ENCODE peak calls at places on chromosomes 13 and 19, in ten cellular contexts. M is ovary, E is IMR-90, V is uterus, T is HCT116, P is adrenal gland, J is gastrocnemius medialis, U is Peyer's patch, C is upper lobe of left lung, N is A549. L is an unnamed sample.

GRCh38 chr19:32837531-32837930 is 32.0 kb downstream of the SLC7A9 start:
- DNase-seq in M (no peak), E (no peak), V (no peak), T (no peak), P (no peak), J (no peak), U (no peak), C (no peak), N (no peak), L (no peak)

GRCh38 chr13:27258637-27259377 is 7.4 kb downstream of the RPL21 start:
- DNase-seq in M (no peak), E (no peak), V (no peak), T (no peak), P (no peak), J (no peak), U (no peak), C (no peak), N (no peak), L (no peak)

GRCh38 chr13:48507024-48507423 is 25.9 kb downstream of the RCBTB2 start:
- DNase-seq in M (no peak), E (no peak), V (no peak), T (no peak), P (no peak), J (no peak), U (no peak), C (no peak), N (no peak), L (no peak)

GRCh38 chr19:55070755-55071502 is 4.7 kb upstream of the EPS8L1 start:
- DNase-seq in M (no peak), E (peak; percentile 58), V (no peak), T (peak; percentile 89), P (no peak), J (no peak), U (peak; percentile 61), C (no peak), N (peak; percentile 81), L (peak; percentile 86)

GRCh38 chr13:45295536-45295935 is 45.4 kb downstream of the TPT1 start:
- DNase-seq in M (peak; percentile 26), E (peak; percentile 24), V (no peak), T (no peak), P (no peak), J (peak; percentile 48), U (no peak), C (no peak), N (no peak), L (no peak)

GRCh38 chr13:98157609-98158008 is 14.7 kb downstream of the FARP1 start:
- DNase-seq in M (no peak), E (no peak), V (no peak), T (no peak), P (no peak), J (no peak), U (no peak), C (no peak), N (no peak), L (no peak)

GRCh38 chr13:49020940-49021548 is 45.3 kb downstream of the FNDC3A start:
- DNase-seq in M (no peak), E (no peak), V (no peak), T (no peak), P (no peak), J (no peak), U (no peak), C (no peak), N (no peak), L (no peak)

GRCh38 chr19:677201-677600 is 1.0 kb downstream of the FSTL3 start:
- DNase-seq in M (peak; percentile 84), E (peak; percentile 79), V (peak; percentile 80), T (no peak), P (peak; percentile 88), J (no peak), U (no peak), C (peak; percentile 61), N (peak; percentile 61), L (peak; percentile 63)

GRCh38 chr13:113657851-113658741 is at the start of gene ATP4B:
- DNase-seq in M (peak; percentile 6), E (no peak), V (peak; percentile 9), T (no peak), P (no peak), J (no peak), U (peak; percentile 33), C (peak; percentile 5), N (no peak), L (peak; percentile 6)

GRCh38 chr19:47267350-47267759 is 7.3 kb upstream of the INAFM1 start:
- DNase-seq in M (no peak), E (no peak), V (no peak), T (no peak), P (no peak), J (no peak), U (no peak), C (no peak), N (no peak), L (no peak)

GRCh38 chr19:47268028-47268427 is 6.7 kb upstream of the INAFM1 start:
- DNase-seq in M (no peak), E (no peak), V (no peak), T (no peak), P (no peak), J (no peak), U (no peak), C (no peak), N (no peak), L (no peak)

GRCh38 chr19:47264629-47265028 is 8.3 kb downstream of the CCDC9 start:
- DNase-seq in M (no peak), E (no peak), V (no peak), T (no peak), P (no peak), J (no peak), U (no peak), C (no peak), N (no peak), L (no peak)

GRCh38 chr19:47269596-47269995 is 5.1 kb upstream of the INAFM1 start:
- DNase-seq in M (no peak), E (no peak), V (no peak), T (no peak), P (no peak), J (no peak), U (no peak), C (no peak), N (no peak), L (no peak)

GRCh38 chr19:47266401-47266885 is 8.2 kb upstream of the INAFM1 start:
- DNase-seq in M (no peak), E (no peak), V (no peak), T (no peak), P (peak; percentile 34), J (no peak), U (no peak), C (no peak), N (no peak), L (no peak)
- H3K27ac ChIP-seq in M (no peak overlapping the region), E (no peak overlapping the region), V (no peak overlapping the region), T (no peak overlapping the region), P (no peak overlapping the region), J (no peak overlapping the region), U (no peak overlapping the region), C (no peak overlapping the region), N (no peak overlapping the region), L (no peak overlapping the region)

DNA sequence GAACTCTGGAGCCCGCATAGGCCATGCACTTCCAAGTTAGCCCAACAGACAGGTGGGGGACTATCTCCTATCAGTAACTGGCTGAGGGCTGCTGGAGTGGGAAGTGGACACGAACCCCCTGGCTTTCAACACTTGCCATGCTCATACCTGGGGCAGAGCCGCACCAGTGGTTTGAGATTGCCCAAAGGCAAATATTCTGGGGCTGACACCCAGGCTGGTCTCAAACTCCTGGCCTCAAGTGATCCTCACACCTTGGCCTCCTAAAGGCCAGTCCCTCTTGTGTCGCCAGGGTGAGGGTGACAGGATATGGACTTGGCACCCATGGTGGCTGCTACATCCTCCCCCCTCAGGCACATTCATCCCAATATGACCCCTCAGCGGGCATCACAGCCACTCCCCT is 13.1 kb downstream of the NFKBID start:
- DNase-seq in M (no peak), E (no peak), V (no peak), T (no peak), P (no peak), J (no peak), U (no peak), C (no peak), N (no peak), L (no peak)
- TF ChIP-seq POLR2A in M (no peak), E (no peak), V (no peak), T (no peak), P (no peak), J (no peak), U (no peak), C (no peak), N (no peak), L (no peak)

GRCh38 chr19:49190781-49191180 is 33.2 kb downstream of the TRPM4 start:
- DNase-seq in M (no peak), E (no peak), V (no peak), T (no peak), P (no peak), J (no peak), U (no peak), C (no peak), N (no peak), L (no peak)

GRCh38 chr19:49186108-49186507 is 28.5 kb downstream of the TRPM4 start:
- DNase-seq in M (no peak), E (no peak), V (no peak), T (no peak), P (no peak), J (no peak), U (no peak), C (no peak), N (no peak), L (no peak)

GRCh38 chr19:49193822-49194394 is 36.3 kb downstream of the TRPM4 start:
- DNase-seq in M (no peak), E (no peak), V (no peak), T (no peak), P (no peak), J (no peak), U (no peak), C (no peak), N (no peak), L (no peak)

GRCh38 chr19:49189259-49189658 is 31.7 kb downstream of the TRPM4 start:
- DNase-seq in M (no peak), E (no peak), V (no peak), T (no peak), P (no peak), J (no peak), U (no peak), C (no peak), N (no peak), L (no peak)

DNA sequence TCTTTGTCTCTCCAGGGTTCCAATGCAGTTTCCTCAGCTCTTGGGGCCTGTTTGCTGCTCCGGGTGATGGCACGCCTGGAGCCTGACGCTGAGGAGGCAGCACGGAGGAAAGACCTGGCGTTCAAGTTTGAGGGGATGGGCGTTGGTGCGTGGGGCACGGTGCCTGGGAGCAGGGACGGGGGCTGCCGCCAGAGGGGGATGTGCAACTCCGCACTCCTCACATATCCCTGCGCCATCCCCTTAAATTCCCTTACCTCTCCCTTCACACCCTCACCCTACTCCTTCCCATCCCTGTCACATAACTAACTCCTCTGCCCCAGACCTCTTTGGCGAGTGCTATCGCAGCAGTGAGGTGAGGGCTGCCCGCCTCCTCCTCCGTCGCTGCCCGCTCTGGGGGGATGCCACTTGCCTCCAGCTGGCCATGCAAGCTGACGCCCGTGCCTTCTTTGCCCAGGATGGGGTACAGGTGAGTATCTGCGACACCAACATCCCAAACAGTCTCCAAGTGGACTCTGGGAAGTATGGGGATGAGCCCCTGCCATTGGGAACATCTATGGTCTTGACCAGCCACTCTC is 31.1 kb downstream of the TRPM4 start:
- DNase-seq in M (no peak), E (no peak), V (no peak), T (no peak), P (no peak), J (no peak), U (no peak), C (no peak), N (no peak), L (no peak)
- H3K27ac ChIP-seq in M (no peak overlapping the region), E (no peak overlapping the region), V (no peak overlapping the region), T (no peak overlapping the region), P (no peak overlapping the region), J (no peak overlapping the region), U (no peak overlapping the region), C (peak overlapping the region; percentile 70), N (no peak overlapping the region), L (no peak overlapping the region)

GRCh38 chr19:45405435-45406164 is 731 bp upstream of the PPP1R13L start:
- DNase-seq in M (peak; percentile 84), E (peak; percentile 80), V (peak; percentile 88), T (peak; percentile 92), P (peak; percentile 86), J (peak; percentile 82), U (peak; percentile 90), C (peak; percentile 90), N (peak; percentile 97), L (peak; percentile 92)
- TF ChIP-seq POLR2A in M (peak; percentile 4), E (peak; percentile 25), V (peak; percentile 42), T (peak; percentile 42), P (no peak), J (peak; percentile 22), U (no peak), C (no peak), N (peak; percentile 12), L (no peak)

L was measured in transverse colon.